ENCODE peak calls at places on chromosomes 6 and 20, in eight cellular contexts. L is lower lobe of right lung, Y is adrenal gland, N is stomach, H is mucosa of descending colon, U is breast epithelium, F is cardiac muscle cell, O is H9. G is an unnamed sample.

GRCh38 chr6:110329729-110330436 is 28.3 kb downstream of the METTL24 start:
- DNase-seq in L (no peak), Y (no peak), N (no peak), H (no peak), U (no peak), F (no peak), O (no peak), G (no peak)

GRCh38 chr20:8571660-8572059 is 439.6 kb downstream of the PLCB1 start:
- DNase-seq in L (no peak), Y (no peak), N (no peak), H (no peak), U (no peak), F (no peak), O (no peak), G (no peak)

GRCh38 chr6:106149472-106150069 is 63.4 kb downstream of the PRDM1 start:
- DNase-seq in L (no peak), Y (no peak), N (no peak), H (no peak), U (no peak), F (no peak), O (no peak), G (no peak)

GRCh38 chr20:2814076-2814475 is 711 bp upstream of the C20orf141 start:
- DNase-seq in L (no peak), Y (no peak), N (no peak), H (no peak), U (peak; percentile 5), F (no peak), O (no peak), G (no peak)

GRCh38 chr6:20166226-20166625 is 46.0 kb downstream of the MBOAT1 start:
- DNase-seq in L (no peak), Y (no peak), N (no peak), H (no peak), U (no peak), F (no peak), O (no peak), G (no peak)

GRCh38 chr6:132669690-132670291 is 10.8 kb upstream of the TAAR1 start:
- DNase-seq in L (no peak), Y (no peak), N (no peak), H (no peak), U (no peak), F (peak; percentile 47), O (no peak), G (no peak)

GRCh38 chr6:81838031-81838430 is 85.5 kb upstream of the TENT5A start:
- DNase-seq in L (no peak), Y (no peak), N (no peak), H (no peak), U (no peak), F (peak; percentile 35), O (no peak), G (no peak)

GRCh38 chr20:45032276-45032675 is 66.0 kb downstream of the STK4 start:
- DNase-seq in L (no peak), Y (no peak), N (no peak), H (no peak), U (no peak), F (no peak), O (no peak), G (no peak)

GRCh38 chr6:154994881-154995240 is 254 bp upstream of the TIAM2 start:
- DNase-seq in L (no peak), Y (no peak), N (no peak), H (no peak), U (no peak), F (no peak), O (no peak), G (no peak)

GRCh38 chr6:158002951-158003853 is 21.5 kb downstream of the SYNJ2 start:
- DNase-seq in L (peak; percentile 30), Y (no peak), N (no peak), H (no peak), U (peak; percentile 77), F (no peak), O (no peak), G (no peak)

GRCh38 chr6:10690651-10691445 is 3.6 kb downstream of the C6orf52 start:
- DNase-seq in L (no peak), Y (no peak), N (no peak), H (no peak), U (no peak), F (peak; percentile 0), O (no peak), G (no peak)

GRCh38 chr6:5968817-5969726 is 37.7 kb downstream of the NRN1 start:
- DNase-seq in L (peak; percentile 60), Y (peak; percentile 71), N (peak; percentile 73), H (no peak), U (peak; percentile 37), F (peak; percentile 9), O (no peak), G (no peak)

GRCh38 chr20:2195614-2196013 is 94.0 kb downstream of the STK35 start:
- DNase-seq in L (no peak), Y (no peak), N (no peak), H (no peak), U (no peak), F (no peak), O (no peak), G (no peak)

GRCh38 chr6:104595315-104595820 is 264.4 kb downstream of the HACE1 start:
- DNase-seq in L (no peak), Y (no peak), N (no peak), H (no peak), U (no peak), F (no peak), O (no peak), G (no peak)

GRCh38 chr20:61595216-61595615 is 343.2 kb downstream of the CDH4 start:
- DNase-seq in L (no peak), Y (no peak), N (no peak), H (no peak), U (no peak), F (no peak), O (no peak), G (no peak)

GRCh38 chr20:61597996-61598395 is 345.9 kb downstream of the CDH4 start:
- DNase-seq in L (peak; percentile 30), Y (no peak), N (no peak), H (no peak), U (no peak), F (no peak), O (no peak), G (no peak)

GRCh38 chr20:61598586-61598985 is 346.5 kb downstream of the CDH4 start:
- DNase-seq in L (peak; percentile 28), Y (no peak), N (no peak), H (no peak), U (no peak), F (no peak), O (no peak), G (no peak)

GRCh38 chr20:61590236-61590635 is 338.2 kb downstream of the CDH4 start:
- DNase-seq in L (no peak), Y (no peak), N (no peak), H (peak; percentile 7), U (no peak), F (no peak), O (no peak), G (no peak)

GRCh38 chr20:61594198-61594597 is 342.1 kb downstream of the CDH4 start:
- DNase-seq in L (no peak), Y (no peak), N (no peak), H (no peak), U (no peak), F (no peak), O (no peak), G (no peak)
- H3K9me3 ChIP-seq in L (peaks cover 22% of the 10 kb centered on the region), Y (no peaks in the 10 kb centered on the region), N (peaks cover 50% of the 10 kb centered on the region), H (peaks cover 6% of the 10 kb centered on the region), U (peaks cover 39% of the 10 kb centered on the region), F (no peaks in the 10 kb centered on the region), O (peaks cover 15% of the 10 kb centered on the region), G (no peaks in the 10 kb centered on the region)

DNA sequence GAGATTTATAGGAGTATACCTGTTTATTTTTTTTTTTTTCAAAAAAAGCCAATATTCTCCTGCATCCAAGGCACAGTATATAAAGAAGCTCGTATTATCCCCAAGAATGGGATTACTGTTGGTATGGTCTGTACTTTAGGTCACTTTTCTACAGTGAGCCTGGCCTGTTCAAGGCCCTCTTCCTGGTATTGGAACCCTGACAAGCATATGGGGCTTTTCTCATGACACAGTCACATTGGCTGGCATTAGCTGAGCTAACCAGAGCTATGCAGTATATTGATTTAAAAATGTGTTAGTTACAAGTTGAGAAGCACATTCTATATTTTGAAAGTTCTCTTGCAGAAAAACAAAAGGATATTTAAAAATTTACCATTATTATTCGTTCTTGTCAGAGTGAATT is 48.0 kb downstream of the MCHR2 start:
- DNase-seq in L (no peak), Y (no peak), N (no peak), H (no peak), U (no peak), F (no peak), O (no peak), G (no peak)
- H3K9me3 ChIP-seq in L (no peaks in the 10 kb centered on the region), Y (no peaks in the 10 kb centered on the region), N (no peaks in the 10 kb centered on the region), H (no peaks in the 10 kb centered on the region), U (no peaks in the 10 kb centered on the region), F (no peaks in the 10 kb centered on the region), O (no peaks in the 10 kb centered on the region), G (peaks cover under 1% of the 10 kb centered on the region)

DNA sequence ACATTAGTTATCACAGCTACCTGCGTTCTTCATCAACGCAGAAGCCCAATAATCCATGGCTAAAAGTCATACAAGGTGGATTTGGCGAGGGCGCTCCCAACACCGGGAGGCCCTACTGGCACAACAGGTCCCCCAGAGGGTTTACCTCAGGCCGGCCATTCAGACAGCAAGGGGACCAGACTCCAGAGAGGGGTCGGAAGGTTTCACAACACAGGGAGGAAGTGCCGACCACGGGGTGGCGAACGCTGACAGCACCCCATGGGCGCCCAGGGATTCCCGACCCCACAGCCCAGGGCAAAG is 1515.9 kb upstream of the DEFB115 start:
- DNase-seq in L (no peak), Y (no peak), N (peak; percentile 24), H (peak; percentile 34), U (no peak), F (no peak), O (no peak), G (no peak)
- H3K9me3 ChIP-seq in L (peaks cover 16% of the 10 kb centered on the region), Y (no peaks in the 10 kb centered on the region), N (peaks cover 49% of the 10 kb centered on the region), H (peaks cover 68% of the 10 kb centered on the region), U (peaks cover 32% of the 10 kb centered on the region), F (no peaks in the 10 kb centered on the region), O (peaks cover 31% of the 10 kb centered on the region), G (no peaks in the 10 kb centered on the region)

GRCh38 chr20:39752235-39752876 is 790.2 kb downstream of the DHX35 start:
- DNase-seq in L (no peak), Y (no peak), N (no peak), H (no peak), U (no peak), F (no peak), O (no peak), G (no peak)
- H3K9me3 ChIP-seq in L (peaks cover 10% of the 10 kb centered on the region), Y (peaks cover 12% of the 10 kb centered on the region), N (no peaks in the 10 kb centered on the region), H (peaks cover 15% of the 10 kb centered on the region), U (peaks cover 19% of the 10 kb centered on the region), F (no peaks in the 10 kb centered on the region), O (no peaks in the 10 kb centered on the region), G (no peaks in the 10 kb centered on the region)

DNA sequence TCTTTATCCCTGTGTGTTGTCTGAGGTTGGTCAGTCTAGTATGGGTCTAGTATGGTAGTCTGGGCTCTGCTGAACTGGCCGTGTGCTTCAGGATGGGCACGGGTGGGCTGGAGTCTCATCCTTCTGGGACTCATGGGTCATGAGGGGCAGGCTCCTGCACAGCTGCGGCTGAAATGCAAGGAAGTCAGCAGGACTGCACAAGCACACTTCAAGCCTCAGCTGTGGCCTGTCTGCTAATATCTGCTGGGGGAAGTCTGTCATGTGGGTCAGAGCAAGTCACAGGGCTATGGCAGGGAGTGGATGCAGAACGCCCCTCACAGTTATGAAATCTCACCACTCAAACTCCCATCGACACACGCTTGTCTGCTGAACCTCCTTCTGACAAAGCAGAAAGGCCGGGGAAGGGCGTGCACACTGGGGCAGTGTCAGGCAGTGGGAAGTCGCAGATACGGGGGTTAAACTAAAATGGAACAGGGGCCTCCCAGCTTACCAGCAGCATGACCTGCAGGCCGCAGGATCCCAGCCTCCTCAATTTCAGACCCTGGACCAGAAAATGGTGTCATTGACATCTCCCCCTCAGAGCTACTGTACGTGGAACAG is 229.5 kb downstream of the SMOC2 start:
- DNase-seq in L (no peak), Y (no peak), N (no peak), H (no peak), U (no peak), F (no peak), O (no peak), G (no peak)
- H3K9me3 ChIP-seq in L (no peaks in the 10 kb centered on the region), Y (no peaks in the 10 kb centered on the region), N (no peaks in the 10 kb centered on the region), H (no peaks in the 10 kb centered on the region), U (no peaks in the 10 kb centered on the region), F (no peaks in the 10 kb centered on the region), O (no peaks in the 10 kb centered on the region), G (no peaks in the 10 kb centered on the region)

G was measured in T-helper 17 cell.